ENCODE peak calls at places on chromosomes 5 and 9, in nine cellular contexts. One of them, this sample, is unnamed.

GRCh38 chr9:79289856-79290255 is 281.9 kb upstream of the TLE4 start:
- DNase-seq in AG08396: no peak
- DNase-seq in AG04450: no peak
- DNase-seq in fibroblast of lung: peak; percentile 6
- DNase-seq in activated CD4-positive, CD25-positive, alpha-beta regulatory T cell: no peak
- DNase-seq in neuronal stem cell: no peak
- DNase-seq in dorsolateral prefrontal cortex: no peak
- DNase-seq in RWPE1: no peak
- DNase-seq in T-helper 2 cell: no peak
- DNase-seq in this sample: no peak

GRCh38 chr5:77133061-77133758 is 46.1 kb upstream of the ZBED3 start:
- DNase-seq in dorsolateral prefrontal cortex: peak; percentile 92
- DNase-seq in neuronal stem cell: no peak
- DNase-seq in T-helper 2 cell: no peak
- DNase-seq in activated CD4-positive, CD25-positive, alpha-beta regulatory T cell: no peak
- DNase-seq in AG08396: peak; percentile 84
- DNase-seq in RWPE1: peak; percentile 99
- DNase-seq in fibroblast of lung: peak; percentile 99
- DNase-seq in AG04450: peak; percentile 90
- DNase-seq in this sample: no peak

GRCh38 chr9:108645520-108645919 is 210.3 kb downstream of the ACTL7B start:
- DNase-seq in AG04450: no peak
- DNase-seq in dorsolateral prefrontal cortex: no peak
- DNase-seq in fibroblast of lung: no peak
- DNase-seq in AG08396: no peak
- DNase-seq in T-helper 2 cell: no peak
- DNase-seq in activated CD4-positive, CD25-positive, alpha-beta regulatory T cell: no peak
- DNase-seq in neuronal stem cell: no peak
- DNase-seq in RWPE1: no peak
- DNase-seq in this sample: no peak

GRCh38 chr9:131385296-131385695 is 8.6 kb upstream of the PRRC2B start:
- DNase-seq in neuronal stem cell: no peak
- DNase-seq in dorsolateral prefrontal cortex: no peak
- DNase-seq in activated CD4-positive, CD25-positive, alpha-beta regulatory T cell: no peak
- DNase-seq in AG08396: no peak
- DNase-seq in AG04450: no peak
- DNase-seq in RWPE1: no peak
- DNase-seq in T-helper 2 cell: no peak
- DNase-seq in fibroblast of lung: no peak
- DNase-seq in this sample: no peak

GRCh38 chr9:85978496-85978895 is 37.5 kb downstream of the NAA35 start:
- DNase-seq in activated CD4-positive, CD25-positive, alpha-beta regulatory T cell: no peak
- DNase-seq in fibroblast of lung: no peak
- DNase-seq in AG04450: peak; percentile 1
- DNase-seq in AG08396: no peak
- DNase-seq in neuronal stem cell: no peak
- DNase-seq in T-helper 2 cell: no peak
- DNase-seq in dorsolateral prefrontal cortex: no peak
- DNase-seq in RWPE1: no peak
- DNase-seq in this sample: no peak

GRCh38 chr5:68303038-68303738 is 87.6 kb downstream of the PIK3R1 start:
- DNase-seq in fibroblast of lung: peak; percentile 73
- DNase-seq in AG08396: no peak
- DNase-seq in T-helper 2 cell: no peak
- DNase-seq in AG04450: no peak
- DNase-seq in RWPE1: peak; percentile 59
- DNase-seq in neuronal stem cell: no peak
- DNase-seq in activated CD4-positive, CD25-positive, alpha-beta regulatory T cell: no peak
- DNase-seq in dorsolateral prefrontal cortex: no peak
- DNase-seq in this sample: no peak

GRCh38 chr9:113540466-113540865 is 76.9 kb downstream of the RGS3 start:
- DNase-seq in AG04450: no peak
- DNase-seq in neuronal stem cell: no peak
- DNase-seq in AG08396: no peak
- DNase-seq in fibroblast of lung: no peak
- DNase-seq in RWPE1: no peak
- DNase-seq in dorsolateral prefrontal cortex: no peak
- DNase-seq in T-helper 2 cell: no peak
- DNase-seq in activated CD4-positive, CD25-positive, alpha-beta regulatory T cell: no peak
- DNase-seq in this sample: no peak

GRCh38 chr5:168163966-168164365 is 127.5 kb upstream of the WWC1 start:
- DNase-seq in dorsolateral prefrontal cortex: no peak
- DNase-seq in fibroblast of lung: no peak
- DNase-seq in neuronal stem cell: no peak
- DNase-seq in activated CD4-positive, CD25-positive, alpha-beta regulatory T cell: no peak
- DNase-seq in RWPE1: no peak
- DNase-seq in AG04450: no peak
- DNase-seq in T-helper 2 cell: no peak
- DNase-seq in AG08396: no peak
- DNase-seq in this sample: no peak

GRCh38 chr9:12809720-12810119 is 34.9 kb downstream of the LURAP1L start:
- DNase-seq in AG04450: no peak
- DNase-seq in dorsolateral prefrontal cortex: no peak
- DNase-seq in fibroblast of lung: no peak
- DNase-seq in AG08396: no peak
- DNase-seq in RWPE1: no peak
- DNase-seq in T-helper 2 cell: no peak
- DNase-seq in neuronal stem cell: no peak
- DNase-seq in activated CD4-positive, CD25-positive, alpha-beta regulatory T cell: no peak
- DNase-seq in this sample: no peak

GRCh38 chr9:127205952-127206351 is 58.6 kb upstream of the GARNL3 start:
- DNase-seq in T-helper 2 cell: no peak
- DNase-seq in fibroblast of lung: no peak
- DNase-seq in neuronal stem cell: no peak
- DNase-seq in RWPE1: no peak
- DNase-seq in activated CD4-positive, CD25-positive, alpha-beta regulatory T cell: no peak
- DNase-seq in dorsolateral prefrontal cortex: no peak
- DNase-seq in AG08396: no peak
- DNase-seq in AG04450: no peak
- DNase-seq in this sample: no peak

GRCh38 chr9:90915693-90916092 is 114.1 kb downstream of the SYK start:
- DNase-seq in fibroblast of lung: no peak
- DNase-seq in AG08396: peak; percentile 32
- DNase-seq in T-helper 2 cell: no peak
- DNase-seq in RWPE1: peak; percentile 63
- DNase-seq in neuronal stem cell: no peak
- DNase-seq in activated CD4-positive, CD25-positive, alpha-beta regulatory T cell: no peak
- DNase-seq in dorsolateral prefrontal cortex: no peak
- DNase-seq in AG04450: no peak
- DNase-seq in this sample: no peak

GRCh38 chr5:181217805-181218065 is 5.3 kb upstream of the TRIM41 start:
- DNase-seq in fibroblast of lung: no peak
- DNase-seq in activated CD4-positive, CD25-positive, alpha-beta regulatory T cell: no peak
- DNase-seq in T-helper 2 cell: no peak
- DNase-seq in RWPE1: no peak
- DNase-seq in dorsolateral prefrontal cortex: no peak
- DNase-seq in AG04450: no peak
- DNase-seq in AG08396: no peak
- DNase-seq in neuronal stem cell: no peak
- DNase-seq in this sample: no peak

GRCh38 chr5:87732875-87733768 is 320.4 kb upstream of the CCNH start:
- DNase-seq in dorsolateral prefrontal cortex: no peak
- DNase-seq in fibroblast of lung: no peak
- DNase-seq in neuronal stem cell: no peak
- DNase-seq in AG04450: no peak
- DNase-seq in T-helper 2 cell: no peak
- DNase-seq in RWPE1: no peak
- DNase-seq in AG08396: no peak
- DNase-seq in activated CD4-positive, CD25-positive, alpha-beta regulatory T cell: no peak
- DNase-seq in this sample: no peak

GRCh38 chr9:18857334-18857733 is 175.7 kb downstream of the SAXO1 start:
- DNase-seq in dorsolateral prefrontal cortex: no peak
- DNase-seq in AG08396: no peak
- DNase-seq in activated CD4-positive, CD25-positive, alpha-beta regulatory T cell: no peak
- DNase-seq in fibroblast of lung: no peak
- DNase-seq in AG04450: no peak
- DNase-seq in RWPE1: no peak
- DNase-seq in neuronal stem cell: no peak
- DNase-seq in T-helper 2 cell: no peak
- DNase-seq in this sample: no peak

GRCh38 chr5:52449506-52449905 is 338.2 kb upstream of the ITGA1 start:
- DNase-seq in fibroblast of lung: no peak
- DNase-seq in AG08396: no peak
- DNase-seq in activated CD4-positive, CD25-positive, alpha-beta regulatory T cell: no peak
- DNase-seq in dorsolateral prefrontal cortex: no peak
- DNase-seq in T-helper 2 cell: no peak
- DNase-seq in RWPE1: no peak
- DNase-seq in neuronal stem cell: no peak
- DNase-seq in AG04450: no peak
- DNase-seq in this sample: no peak

GRCh38 chr9:4073371-4073770 is 226.5 kb downstream of the GLIS3 start:
- DNase-seq in dorsolateral prefrontal cortex: no peak
- DNase-seq in RWPE1: no peak
- DNase-seq in T-helper 2 cell: no peak
- DNase-seq in AG04450: no peak
- DNase-seq in activated CD4-positive, CD25-positive, alpha-beta regulatory T cell: no peak
- DNase-seq in AG08396: no peak
- DNase-seq in fibroblast of lung: no peak
- DNase-seq in neuronal stem cell: no peak
- DNase-seq in this sample: no peak

GRCh38 chr5:36585696-36586095 is 20.7 kb upstream of the SLC1A3 start:
- DNase-seq in RWPE1: no peak
- DNase-seq in T-helper 2 cell: no peak
- DNase-seq in neuronal stem cell: no peak
- DNase-seq in activated CD4-positive, CD25-positive, alpha-beta regulatory T cell: no peak
- DNase-seq in AG08396: no peak
- DNase-seq in dorsolateral prefrontal cortex: no peak
- DNase-seq in AG04450: no peak
- DNase-seq in fibroblast of lung: no peak
- DNase-seq in this sample: no peak

GRCh38 chr5:55320571-55320970 is 12.8 kb downstream of the MTREX start:
- DNase-seq in RWPE1: no peak
- DNase-seq in fibroblast of lung: no peak
- DNase-seq in activated CD4-positive, CD25-positive, alpha-beta regulatory T cell: no peak
- DNase-seq in dorsolateral prefrontal cortex: no peak
- DNase-seq in neuronal stem cell: no peak
- DNase-seq in AG08396: no peak
- DNase-seq in AG04450: no peak
- DNase-seq in T-helper 2 cell: no peak
- DNase-seq in this sample: no peak

GRCh38 chr5:139838381-139839197 is 43.0 kb downstream of the PSD2 start:
- DNase-seq in RWPE1: no peak
- DNase-seq in AG04450: no peak
- DNase-seq in neuronal stem cell: no peak
- DNase-seq in dorsolateral prefrontal cortex: no peak
- DNase-seq in T-helper 2 cell: no peak
- DNase-seq in AG08396: no peak
- DNase-seq in activated CD4-positive, CD25-positive, alpha-beta regulatory T cell: no peak
- DNase-seq in fibroblast of lung: no peak
- DNase-seq in this sample: no peak

GRCh38 chr9:104984994-104985393 is 57.0 kb upstream of the ABCA1 start:
- DNase-seq in fibroblast of lung: no peak
- DNase-seq in RWPE1: no peak
- DNase-seq in dorsolateral prefrontal cortex: no peak
- DNase-seq in T-helper 2 cell: no peak
- DNase-seq in activated CD4-positive, CD25-positive, alpha-beta regulatory T cell: no peak
- DNase-seq in AG08396: no peak
- DNase-seq in neuronal stem cell: no peak
- DNase-seq in AG04450: no peak
- DNase-seq in this sample: no peak

GRCh38 chr5:143064661-143065060 is 294.5 kb downstream of the ARHGAP26 start:
- DNase-seq in neuronal stem cell: no peak
- DNase-seq in RWPE1: no peak
- DNase-seq in AG08396: no peak
- DNase-seq in T-helper 2 cell: no peak
- DNase-seq in AG04450: no peak
- DNase-seq in activated CD4-positive, CD25-positive, alpha-beta regulatory T cell: no peak
- DNase-seq in dorsolateral prefrontal cortex: no peak
- DNase-seq in fibroblast of lung: no peak
- DNase-seq in this sample: no peak

GRCh38 chr5:14806452-14806851 is 65.1 kb downstream of the ANKH start:
- DNase-seq in RWPE1: no peak
- DNase-seq in neuronal stem cell: no peak
- DNase-seq in dorsolateral prefrontal cortex: no peak
- DNase-seq in AG04450: peak; percentile 26
- DNase-seq in fibroblast of lung: peak; percentile 73
- DNase-seq in activated CD4-positive, CD25-positive, alpha-beta regulatory T cell: no peak
- DNase-seq in T-helper 2 cell: no peak
- DNase-seq in AG08396: peak; percentile 60
- DNase-seq in this sample: no peak

GRCh38 chr5:169020102-169020501 is 280.8 kb downstream of the SLIT3 start:
- DNase-seq in AG08396: no peak
- DNase-seq in dorsolateral prefrontal cortex: no peak
- DNase-seq in AG04450: no peak
- DNase-seq in T-helper 2 cell: no peak
- DNase-seq in fibroblast of lung: peak; percentile 52
- DNase-seq in activated CD4-positive, CD25-positive, alpha-beta regulatory T cell: no peak
- DNase-seq in neuronal stem cell: no peak
- DNase-seq in RWPE1: no peak
- DNase-seq in this sample: no peak

GRCh38 chr5:73189816-73190451 is 16.9 kb downstream of the TMEM174 start:
- DNase-seq in T-helper 2 cell: no peak
- DNase-seq in dorsolateral prefrontal cortex: no peak
- DNase-seq in fibroblast of lung: peak; percentile 81
- DNase-seq in RWPE1: peak; percentile 19
- DNase-seq in activated CD4-positive, CD25-positive, alpha-beta regulatory T cell: no peak
- DNase-seq in neuronal stem cell: no peak
- DNase-seq in AG08396: peak; percentile 55
- DNase-seq in AG04450: peak; percentile 38
- DNase-seq in this sample: no peak

GRCh38 chr5:76050131-76050530 is 33.1 kb upstream of the SV2C start:
- DNase-seq in neuronal stem cell: no peak
- DNase-seq in dorsolateral prefrontal cortex: no peak
- DNase-seq in AG08396: no peak
- DNase-seq in activated CD4-positive, CD25-positive, alpha-beta regulatory T cell: no peak
- DNase-seq in fibroblast of lung: no peak
- DNase-seq in RWPE1: peak; percentile 22
- DNase-seq in T-helper 2 cell: no peak
- DNase-seq in AG04450: no peak
- DNase-seq in this sample: no peak

GRCh38 chr9:74783408-74783807 is 104.3 kb downstream of the TRPM6 start:
- DNase-seq in dorsolateral prefrontal cortex: no peak
- DNase-seq in AG08396: peak; percentile 64
- DNase-seq in fibroblast of lung: peak; percentile 70
- DNase-seq in AG04450: no peak
- DNase-seq in neuronal stem cell: no peak
- DNase-seq in T-helper 2 cell: no peak
- DNase-seq in activated CD4-positive, CD25-positive, alpha-beta regulatory T cell: no peak
- DNase-seq in RWPE1: peak; percentile 30
- DNase-seq in this sample: no peak

GRCh38 chr5:15254607-15255006 is 245.4 kb upstream of the FBXL7 start:
- DNase-seq in fibroblast of lung: no peak
- DNase-seq in dorsolateral prefrontal cortex: no peak
- DNase-seq in activated CD4-positive, CD25-positive, alpha-beta regulatory T cell: no peak
- DNase-seq in AG04450: no peak
- DNase-seq in RWPE1: no peak
- DNase-seq in neuronal stem cell: no peak
- DNase-seq in AG08396: no peak
- DNase-seq in T-helper 2 cell: no peak
- DNase-seq in this sample: no peak

GRCh38 chr5:136703706-136704105 is 338.4 kb upstream of the TRPC7 start:
- DNase-seq in RWPE1: no peak
- DNase-seq in activated CD4-positive, CD25-positive, alpha-beta regulatory T cell: no peak
- DNase-seq in AG08396: no peak
- DNase-seq in fibroblast of lung: peak; percentile 2
- DNase-seq in AG04450: no peak
- DNase-seq in neuronal stem cell: no peak
- DNase-seq in T-helper 2 cell: no peak
- DNase-seq in dorsolateral prefrontal cortex: no peak
- DNase-seq in this sample: no peak

GRCh38 chr9:130981002-130981760 is 27.8 kb upstream of the LAMC3 start:
- DNase-seq in dorsolateral prefrontal cortex: no peak
- DNase-seq in AG08396: no peak
- DNase-seq in RWPE1: no peak
- DNase-seq in fibroblast of lung: no peak
- DNase-seq in activated CD4-positive, CD25-positive, alpha-beta regulatory T cell: no peak
- DNase-seq in T-helper 2 cell: no peak
- DNase-seq in neuronal stem cell: no peak
- DNase-seq in AG04450: no peak
- DNase-seq in this sample: no peak

GRCh38 chr9:12958279-12958678 is 183.5 kb downstream of the LURAP1L start:
- DNase-seq in activated CD4-positive, CD25-positive, alpha-beta regulatory T cell: no peak
- DNase-seq in neuronal stem cell: no peak
- DNase-seq in dorsolateral prefrontal cortex: no peak
- DNase-seq in fibroblast of lung: no peak
- DNase-seq in RWPE1: no peak
- DNase-seq in T-helper 2 cell: no peak
- DNase-seq in AG08396: no peak
- DNase-seq in AG04450: no peak
- DNase-seq in this sample: no peak

GRCh38 chr5:79263-79662 is 12.7 kb upstream of the PLEKHG4B start:
- DNase-seq in neuronal stem cell: no peak
- DNase-seq in T-helper 2 cell: no peak
- DNase-seq in activated CD4-positive, CD25-positive, alpha-beta regulatory T cell: no peak
- DNase-seq in fibroblast of lung: no peak
- DNase-seq in dorsolateral prefrontal cortex: no peak
- DNase-seq in AG08396: no peak
- DNase-seq in RWPE1: no peak
- DNase-seq in AG04450: no peak
- DNase-seq in this sample: no peak

This sample was measured in memory B cell.